ENCODE peak calls at places on chromosomes 7 and 10, in seven cellular contexts. N, H, T, R, Y, G and O are unnamed samples.

GRCh38 chr10:10503772-10504171 is 513.9 kb upstream of the CELF2 start:
- DNase-seq in H (no peak), R (no peak), N (no peak), G (no peak), Y (no peak), T (no peak), O (no peak)

GRCh38 chr7:81990395-81990794 is 220.5 kb upstream of the HGF start:
- DNase-seq in R (peak; percentile 8), Y (no peak), N (no peak), T (no peak), G (no peak), H (no peak), O (no peak)

GRCh38 chr7:101882595-101883564 is 65.5 kb downstream of the CUX1 start:
- DNase-seq in Y (no peak), H (no peak), N (peak; percentile 96), R (peak; percentile 100), T (peak; percentile 61), G (peak; percentile 77), O (no peak)

GRCh38 chr7:43658718-43659548 is 70.4 kb downstream of the COA1 start:
- DNase-seq in H (peak; percentile 70), T (no peak), N (no peak), Y (no peak), G (no peak), R (peak; percentile 94), O (peak; percentile 71)

GRCh38 chr7:28674359-28674782 is 262.1 kb downstream of the CREB5 start:
- DNase-seq in Y (no peak), R (no peak), T (no peak), G (no peak), H (no peak), N (no peak), O (no peak)

GRCh38 chr10:36448760-36449681 is 676.4 kb upstream of the ANKRD30A start:
- DNase-seq in T (no peak), R (no peak), Y (no peak), G (no peak), N (no peak), H (no peak), O (no peak)

GRCh38 chr7:22601028-22601795 is 101.2 kb upstream of the STEAP1B start:
- DNase-seq in T (no peak), R (peak; percentile 54), Y (no peak), N (no peak), G (no peak), H (no peak), O (no peak)

GRCh38 chr10:36670616-36671402 is 454.6 kb upstream of the ANKRD30A start:
- DNase-seq in Y (no peak), N (no peak), H (no peak), T (no peak), R (peak; percentile 87), G (no peak), O (no peak)

GRCh38 chr7:132112111-132112510 is 464.2 kb downstream of the PLXNA4 start:
- DNase-seq in T (no peak), R (no peak), H (no peak), G (no peak), N (no peak), Y (no peak), O (no peak)

GRCh38 chr10:11530806-11531205 is 80.6 kb downstream of the USP6NL start:
- DNase-seq in Y (no peak), N (no peak), T (no peak), G (no peak), H (peak; percentile 65), R (no peak), O (no peak)

GRCh38 chr10:130227883-130228282 is 91.7 kb downstream of the GLRX3 start:
- DNase-seq in R (no peak), G (no peak), Y (no peak), N (no peak), H (no peak), T (no peak), O (no peak)

GRCh38 chr7:41116817-41117216 is 586.1 kb downstream of the INHBA start:
- DNase-seq in N (no peak), R (no peak), G (no peak), H (no peak), Y (no peak), T (no peak), O (no peak)

GRCh38 chr7:151696738-151697514 is 177.2 kb upstream of the RHEB start:
- DNase-seq in N (no peak), H (no peak), T (no peak), G (no peak), Y (peak; percentile 21), R (no peak), O (no peak)

GRCh38 chr10:84262190-84262956 is 17.5 kb downstream of the RGR start:
- DNase-seq in T (no peak), Y (no peak), R (no peak), N (no peak), G (no peak), H (no peak), O (no peak)

GRCh38 chr7:140888087-140888486 is 36.6 kb downstream of the BRAF start:
- DNase-seq in G (no peak), T (no peak), Y (no peak), H (no peak), N (no peak), R (no peak), O (no peak)

GRCh38 chr7:140889150-140889549 is 35.6 kb downstream of the BRAF start:
- DNase-seq in N (no peak), T (no peak), Y (no peak), G (no peak), R (no peak), H (no peak), O (no peak)

GRCh38 chr7:140883378-140883777 is 41.4 kb downstream of the BRAF start:
- DNase-seq in H (no peak), N (no peak), Y (no peak), R (no peak), G (no peak), T (no peak), O (no peak)

GRCh38 chr7:140889645-140890044 is 35.1 kb downstream of the BRAF start:
- DNase-seq in T (no peak), G (no peak), H (no peak), Y (no peak), N (no peak), R (no peak), O (no peak)

DNA sequence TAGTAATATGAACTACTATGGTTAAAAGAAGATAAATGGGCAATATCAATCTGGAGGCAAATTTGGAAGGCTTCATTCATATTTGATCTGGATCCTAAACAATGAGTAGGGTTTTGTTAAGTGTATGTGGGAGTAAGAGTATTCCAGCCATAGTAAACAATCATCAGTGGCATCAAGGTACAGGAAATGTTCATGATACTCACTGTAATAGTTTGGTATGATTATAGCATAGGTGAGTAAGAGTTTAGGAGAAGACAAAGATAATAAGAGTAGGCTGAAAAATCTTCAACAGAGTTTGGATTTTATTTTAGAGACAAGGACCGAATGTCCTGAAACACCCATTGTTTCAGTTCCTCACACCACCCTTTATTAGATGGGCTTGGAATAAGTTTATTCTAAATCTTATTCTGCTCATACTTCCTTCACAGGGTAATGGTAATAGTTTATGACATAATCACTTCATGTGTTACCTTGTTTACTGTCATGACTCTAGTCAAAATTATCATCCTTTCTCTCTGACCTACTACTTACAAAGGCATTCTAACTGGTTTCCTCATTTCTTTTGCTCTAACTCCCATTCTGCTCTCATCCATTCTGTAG is 38.9 kb downstream of the BRAF start:
- DNase-seq in R (no peak), Y (no peak), H (no peak), N (no peak), G (no peak), T (no peak), O (no peak)
- TF ChIP-seq CTCF in R (no peak), Y (no peak), H (no peak), N (no peak), G (no peak), T (no peak), O (no peak)

GRCh38 chr10:59388577-59388976 is 26.2 kb upstream of the FAM13C start:
- DNase-seq in G (no peak), T (no peak), N (no peak), Y (no peak), R (no peak), H (peak; percentile 12), O (no peak)
- TF ChIP-seq CTCF in G (no peak), T (no peak), N (no peak), Y (peak; percentile 17), R (peak; percentile 4), H (no peak), O (no peak)

GRCh38 chr7:5143106-5143505 is 46.9 kb upstream of the WIPI2 start:
- DNase-seq in G (no peak), H (no peak), R (no peak), T (no peak), N (no peak), Y (no peak), O (peak; percentile 68)

GRCh38 chr7:5143935-5144903 is 45.8 kb upstream of the WIPI2 start:
- DNase-seq in T (no peak), G (no peak), H (peak; percentile 89), N (no peak), Y (no peak), R (no peak), O (peak; percentile 66)

GRCh38 chr7:5139998-5140397 is 50.0 kb upstream of the WIPI2 start:
- DNase-seq in Y (peak; percentile 19), N (no peak), R (peak; percentile 3), G (no peak), H (peak; percentile 56), T (no peak), O (peak; percentile 53)
- TF ChIP-seq CTCF in Y (peak; percentile 48), N (peak; percentile 13), R (peak; percentile 24), G (peak; percentile 34), H (peak; percentile 52), T (no peak), O (no peak)

GRCh38 chr10:117224036-117224430 is 16.9 kb upstream of the SLC18A2 start:
- DNase-seq in N (peak; percentile 10), H (no peak), R (no peak), G (no peak), Y (no peak), T (no peak), O (no peak)

GRCh38 chr10:117224881-117225280 is 16.0 kb upstream of the SLC18A2 start:
- DNase-seq in T (no peak), Y (no peak), H (no peak), N (no peak), R (no peak), G (no peak), O (no peak)

GRCh38 chr10:117223413-117224035 is 17.4 kb upstream of the SLC18A2 start:
- DNase-seq in Y (no peak), H (no peak), R (no peak), N (peak; percentile 31), G (no peak), T (no peak), O (no peak)

GRCh38 chr10:117228210-117228609 is 12.7 kb upstream of the SLC18A2 start:
- DNase-seq in H (no peak), R (no peak), N (no peak), Y (no peak), G (no peak), T (no peak), O (no peak)

DNA sequence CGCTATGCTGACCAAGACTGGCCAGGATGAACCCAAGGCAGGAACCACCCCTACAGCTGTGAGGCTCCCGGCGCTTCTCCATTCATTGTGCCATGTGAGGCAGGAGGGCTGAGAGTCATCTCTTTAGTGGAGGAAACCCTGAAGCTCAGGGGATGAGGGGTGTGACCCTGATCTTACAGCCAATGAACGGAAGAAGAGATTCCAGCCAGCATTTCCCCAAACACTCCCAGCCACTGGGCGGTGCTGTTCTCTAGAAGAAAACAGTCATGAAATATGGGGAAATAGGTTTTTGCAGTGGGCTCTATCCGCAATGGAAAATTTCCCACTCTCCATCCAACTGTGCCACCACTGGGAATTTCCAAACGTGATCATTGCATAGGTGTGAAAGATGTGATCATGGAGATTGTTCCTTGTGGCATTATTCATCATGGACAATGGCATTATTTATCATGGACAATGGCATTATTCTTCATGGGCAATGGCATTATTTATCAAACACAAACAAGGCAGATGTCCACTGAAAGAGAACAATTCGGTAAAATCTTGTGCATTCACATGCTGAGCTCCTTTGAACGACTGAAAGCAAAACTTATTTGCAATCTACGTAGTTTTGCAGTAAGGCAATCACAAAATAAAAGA is 14.0 kb upstream of the SLC18A2 start:
- DNase-seq in G (peak; percentile 55), N (no peak), R (peak; percentile 35), T (no peak), H (peak; percentile 28), Y (no peak), O (peak; percentile 40)
- TF ChIP-seq CTCF in G (peak; percentile 39), N (no peak), R (peak; percentile 68), T (no peak), H (peak; percentile 57), Y (peak; percentile 58), O (peak; percentile 42)